ENCODE peak calls at places on chromosome 7, in four cellular contexts. One of them, this sample, is unnamed.

GRCh38 chr7:150420987-150421674 is 29.3 kb upstream of the GIMAP8 start:
- DNase-seq in HFF-Myc: peak
- DNase-seq in PC-3: peak
- DNase-seq in foreskin fibroblast: peak
- DNase-seq in this sample: peak

GRCh38 chr7:126569402-126569801 is 683.3 kb downstream of the GRM8 start:
- DNase-seq in HFF-Myc: no peak
- DNase-seq in PC-3: no peak
- DNase-seq in foreskin fibroblast: no peak
- DNase-seq in this sample: peak

GRCh38 chr7:143320620-143321019 is 4.7 kb downstream of the CLCN1 start:
- DNase-seq in HFF-Myc: no peak
- DNase-seq in PC-3: peak
- DNase-seq in foreskin fibroblast: no peak
- DNase-seq in this sample: no peak

GRCh38 chr7:1846331-1847065 is 176.4 kb downstream of the ELFN1 start:
- DNase-seq in HFF-Myc: no peak
- DNase-seq in PC-3: no peak
- DNase-seq in foreskin fibroblast: no peak
- DNase-seq in this sample: no peak

GRCh38 chr7:128361463-128362441 is at the start of gene PRRT4:
- DNase-seq in HFF-Myc: no peak
- DNase-seq in PC-3: peak
- DNase-seq in foreskin fibroblast: no peak
- DNase-seq in this sample: no peak

GRCh38 chr7:157830331-157830730 is 493.5 kb downstream of the DNAJB6 start:
- DNase-seq in HFF-Myc: no peak
- DNase-seq in PC-3: no peak
- DNase-seq in foreskin fibroblast: no peak
- DNase-seq in this sample: no peak

GRCh38 chr7:467393-467828 is 52.2 kb downstream of the PDGFA start:
- DNase-seq in HFF-Myc: no peak
- DNase-seq in PC-3: no peak
- DNase-seq in foreskin fibroblast: no peak
- DNase-seq in this sample: no peak

GRCh38 chr7:133445617-133446016 is 192.7 kb downstream of the EXOC4 start:
- DNase-seq in HFF-Myc: no peak
- DNase-seq in PC-3: no peak
- DNase-seq in foreskin fibroblast: no peak
- DNase-seq in this sample: no peak

GRCh38 chr7:19526639-19527038 is 182.2 kb downstream of the POLR1F start:
- DNase-seq in HFF-Myc: no peak
- DNase-seq in PC-3: no peak
- DNase-seq in foreskin fibroblast: no peak
- DNase-seq in this sample: no peak

GRCh38 chr7:114944742-114945625 is 23.1 kb downstream of the MDFIC start:
- DNase-seq in HFF-Myc: peak
- DNase-seq in PC-3: no peak
- DNase-seq in foreskin fibroblast: peak
- DNase-seq in this sample: peak

GRCh38 chr7:84237533-84238173 is 43.1 kb upstream of the SEMA3A start:
- DNase-seq in HFF-Myc: peak
- DNase-seq in PC-3: peak
- DNase-seq in foreskin fibroblast: peak
- DNase-seq in this sample: peak

GRCh38 chr7:30445770-30446169 is 32.8 kb downstream of the NOD1 start:
- DNase-seq in HFF-Myc: no peak
- DNase-seq in PC-3: no peak
- DNase-seq in foreskin fibroblast: no peak
- DNase-seq in this sample: peak

GRCh38 chr7:98875501-98875900 is 2.8 kb upstream of the TRRAP start:
- DNase-seq in HFF-Myc: no peak
- DNase-seq in PC-3: no peak
- DNase-seq in foreskin fibroblast: no peak
- DNase-seq in this sample: no peak

GRCh38 chr7:138074540-138074939 is 1.7 kb upstream of the AKR1D1 start:
- DNase-seq in HFF-Myc: no peak
- DNase-seq in PC-3: no peak
- DNase-seq in foreskin fibroblast: no peak
- DNase-seq in this sample: no peak

GRCh38 chr7:106590209-106590816 is 70.6 kb downstream of the CCDC71L start:
- DNase-seq in HFF-Myc: no peak
- DNase-seq in PC-3: no peak
- DNase-seq in foreskin fibroblast: no peak
- DNase-seq in this sample: no peak

GRCh38 chr7:64893401-64893800 is 9.7 kb upstream of the ZNF273 start:
- DNase-seq in HFF-Myc: no peak
- DNase-seq in PC-3: no peak
- DNase-seq in foreskin fibroblast: no peak
- DNase-seq in this sample: no peak

GRCh38 chr7:142104550-142105527 is 6.7 kb upstream of the MGAM2 start:
- DNase-seq in HFF-Myc: no peak
- DNase-seq in PC-3: peak
- DNase-seq in foreskin fibroblast: no peak
- DNase-seq in this sample: no peak

GRCh38 chr7:77242068-77242467 is 42.4 kb upstream of the FGL2 start:
- DNase-seq in HFF-Myc: no peak
- DNase-seq in PC-3: no peak
- DNase-seq in foreskin fibroblast: no peak
- DNase-seq in this sample: no peak

GRCh38 chr7:11730725-11731124 is 101.3 kb downstream of the THSD7A start:
- DNase-seq in HFF-Myc: no peak
- DNase-seq in PC-3: no peak
- DNase-seq in foreskin fibroblast: no peak
- DNase-seq in this sample: no peak

GRCh38 chr7:8295638-8296361 is 33.8 kb upstream of the ICA1 start:
- DNase-seq in HFF-Myc: peak
- DNase-seq in PC-3: peak
- DNase-seq in foreskin fibroblast: peak
- DNase-seq in this sample: peak

GRCh38 chr7:50822110-50822509 is 39.4 kb upstream of the GRB10 start:
- DNase-seq in HFF-Myc: no peak
- DNase-seq in PC-3: peak
- DNase-seq in foreskin fibroblast: no peak
- DNase-seq in this sample: no peak

GRCh38 chr7:106562711-106563366 is 98.1 kb downstream of the CCDC71L start:
- DNase-seq in HFF-Myc: no peak
- DNase-seq in PC-3: no peak
- DNase-seq in foreskin fibroblast: no peak
- DNase-seq in this sample: no peak

GRCh38 chr7:83876593-83876992 is 227.7 kb upstream of the SEMA3E start:
- DNase-seq in HFF-Myc: no peak
- DNase-seq in PC-3: peak
- DNase-seq in foreskin fibroblast: peak
- DNase-seq in this sample: peak

GRCh38 chr7:157520249-157520648 is 183.4 kb downstream of the DNAJB6 start:
- DNase-seq in HFF-Myc: no peak
- DNase-seq in PC-3: no peak
- DNase-seq in foreskin fibroblast: no peak
- DNase-seq in this sample: no peak

GRCh38 chr7:144834516-144835165 is 1.2 kb downstream of the TPK1 start:
- DNase-seq in HFF-Myc: no peak
- DNase-seq in PC-3: no peak
- DNase-seq in foreskin fibroblast: no peak
- DNase-seq in this sample: no peak

GRCh38 chr7:14207154-14207553 is 217.7 kb upstream of the ETV1 start:
- DNase-seq in HFF-Myc: no peak
- DNase-seq in PC-3: no peak
- DNase-seq in foreskin fibroblast: no peak
- DNase-seq in this sample: peak

GRCh38 chr7:106486331-106486730 is 174.6 kb downstream of the CCDC71L start:
- DNase-seq in HFF-Myc: no peak
- DNase-seq in PC-3: peak
- DNase-seq in foreskin fibroblast: peak
- DNase-seq in this sample: peak

GRCh38 chr7:45574521-45575500 is 643 bp downstream of the ADCY1 start:
- DNase-seq in HFF-Myc: no peak
- DNase-seq in PC-3: peak
- DNase-seq in foreskin fibroblast: peak
- DNase-seq in this sample: peak

GRCh38 chr7:112411186-112411795 is 39.0 kb upstream of the IFRD1 start:
- DNase-seq in HFF-Myc: no peak
- DNase-seq in PC-3: peak
- DNase-seq in foreskin fibroblast: peak
- DNase-seq in this sample: peak

GRCh38 chr7:28395806-28396205 is 16.5 kb upstream of the CREB5 start:
- DNase-seq in HFF-Myc: no peak
- DNase-seq in PC-3: no peak
- DNase-seq in foreskin fibroblast: no peak
- DNase-seq in this sample: peak

GRCh38 chr7:156722427-156722826 is 81.9 kb downstream of the RNF32 start:
- DNase-seq in HFF-Myc: no peak
- DNase-seq in PC-3: no peak
- DNase-seq in foreskin fibroblast: peak
- DNase-seq in this sample: peak

GRCh38 chr7:25025218-25025671 is 45.3 kb upstream of the OSBPL3 start:
- DNase-seq in HFF-Myc: peak
- DNase-seq in PC-3: peak
- DNase-seq in foreskin fibroblast: peak
- DNase-seq in this sample: peak

GRCh38 chr7:128840326-128841170 is 10.3 kb downstream of the FLNC start:
- DNase-seq in HFF-Myc: no peak
- DNase-seq in PC-3: no peak
- DNase-seq in foreskin fibroblast: no peak
- DNase-seq in this sample: no peak

GRCh38 chr7:18834574-18835361 is 282.7 kb downstream of the TWIST1 start:
- DNase-seq in HFF-Myc: no peak
- DNase-seq in PC-3: no peak
- DNase-seq in foreskin fibroblast: no peak
- DNase-seq in this sample: no peak

GRCh38 chr7:111756687-111757178 is 194.4 kb upstream of the IMMP2L start:
- DNase-seq in HFF-Myc: no peak
- DNase-seq in PC-3: no peak
- DNase-seq in foreskin fibroblast: peak
- DNase-seq in this sample: peak

GRCh38 chr7:108196004-108196403 is 65.8 kb upstream of the LAMB4 start:
- DNase-seq in HFF-Myc: no peak
- DNase-seq in PC-3: no peak
- DNase-seq in foreskin fibroblast: peak
- DNase-seq in this sample: peak

GRCh38 chr7:83851551-83851950 is 202.6 kb upstream of the SEMA3E start:
- DNase-seq in HFF-Myc: no peak
- DNase-seq in PC-3: no peak
- DNase-seq in foreskin fibroblast: no peak
- DNase-seq in this sample: no peak

GRCh38 chr7:27423290-27423689 is 180.7 kb downstream of the EVX1 start:
- DNase-seq in HFF-Myc: no peak
- DNase-seq in PC-3: peak
- DNase-seq in foreskin fibroblast: no peak
- DNase-seq in this sample: peak

GRCh38 chr7:132255898-132256297 is 320.4 kb downstream of the PLXNA4 start:
- DNase-seq in HFF-Myc: no peak
- DNase-seq in PC-3: no peak
- DNase-seq in foreskin fibroblast: no peak
- DNase-seq in this sample: no peak

GRCh38 chr7:101828308-101829020 is 11.0 kb downstream of the CUX1 start:
- DNase-seq in HFF-Myc: no peak
- DNase-seq in PC-3: no peak
- DNase-seq in foreskin fibroblast: no peak
- DNase-seq in this sample: no peak

This sample was measured in astrocyte.